ENCODE peak calls at places on chromosomes 7 and 10, in seven cellular contexts. One of them, this sample, is unnamed.

GRCh38 chr10:49109669-49110335 is 5.5 kb downstream of the VSTM4 start:
- DNase-seq in sigmoid colon: peak; percentile 87
- DNase-seq in AG04449: no peak
- DNase-seq in Karpas-422: no peak
- DNase-seq in GM12865: no peak
- DNase-seq in activated CD4-positive, alpha-beta T cell treated with anti-CD3 and anti-CD28 coated beads for 36 hours: no peak
- DNase-seq in mesothelial cell of epicardium: peak; percentile 35
- DNase-seq in this sample: no peak

GRCh38 chr7:946256-946996 is 8.1 kb downstream of the ADAP1 start:
- DNase-seq in sigmoid colon: peak; percentile 53
- DNase-seq in AG04449: no peak
- DNase-seq in Karpas-422: no peak
- DNase-seq in GM12865: no peak
- DNase-seq in activated CD4-positive, alpha-beta T cell treated with anti-CD3 and anti-CD28 coated beads for 36 hours: no peak
- DNase-seq in mesothelial cell of epicardium: no peak
- DNase-seq in this sample: no peak

GRCh38 chr7:56105508-56105907 is 768 bp downstream of the CHCHD2 start:
- DNase-seq in sigmoid colon: no peak
- DNase-seq in AG04449: peak; percentile 41
- DNase-seq in Karpas-422: peak; percentile 70
- DNase-seq in GM12865: peak; percentile 69
- DNase-seq in activated CD4-positive, alpha-beta T cell treated with anti-CD3 and anti-CD28 coated beads for 36 hours: peak; percentile 56
- DNase-seq in mesothelial cell of epicardium: no peak
- DNase-seq in this sample: no peak

GRCh38 chr10:110774069-110775021 is 97.4 kb upstream of the PDCD4 start:
- DNase-seq in sigmoid colon: no peak
- DNase-seq in AG04449: peak; percentile 9
- DNase-seq in Karpas-422: no peak
- DNase-seq in GM12865: peak; percentile 96
- DNase-seq in activated CD4-positive, alpha-beta T cell treated with anti-CD3 and anti-CD28 coated beads for 36 hours: peak; percentile 67
- DNase-seq in mesothelial cell of epicardium: no peak
- DNase-seq in this sample: no peak

GRCh38 chr10:34341473-34341872 is 473.6 kb downstream of the PARD3 start:
- DNase-seq in sigmoid colon: no peak
- DNase-seq in AG04449: no peak
- DNase-seq in Karpas-422: no peak
- DNase-seq in GM12865: no peak
- DNase-seq in activated CD4-positive, alpha-beta T cell treated with anti-CD3 and anti-CD28 coated beads for 36 hours: no peak
- DNase-seq in mesothelial cell of epicardium: no peak
- DNase-seq in this sample: no peak

GRCh38 chr10:116211682-116212081 is 61.3 kb downstream of the GFRA1 start:
- DNase-seq in sigmoid colon: no peak
- DNase-seq in AG04449: peak; percentile 83
- DNase-seq in Karpas-422: no peak
- DNase-seq in GM12865: no peak
- DNase-seq in activated CD4-positive, alpha-beta T cell treated with anti-CD3 and anti-CD28 coated beads for 36 hours: no peak
- DNase-seq in mesothelial cell of epicardium: no peak
- DNase-seq in this sample: no peak

GRCh38 chr7:2971914-2972530 is 71.6 kb downstream of the CARD11 start:
- DNase-seq in sigmoid colon: peak; percentile 26
- DNase-seq in AG04449: no peak
- DNase-seq in Karpas-422: no peak
- DNase-seq in GM12865: peak; percentile 74
- DNase-seq in activated CD4-positive, alpha-beta T cell treated with anti-CD3 and anti-CD28 coated beads for 36 hours: no peak
- DNase-seq in mesothelial cell of epicardium: peak; percentile 9
- DNase-seq in this sample: no peak

GRCh38 chr10:63105811-63106755 is 27.0 kb upstream of the NRBF2 start:
- DNase-seq in sigmoid colon: no peak
- DNase-seq in AG04449: no peak
- DNase-seq in Karpas-422: no peak
- DNase-seq in GM12865: no peak
- DNase-seq in activated CD4-positive, alpha-beta T cell treated with anti-CD3 and anti-CD28 coated beads for 36 hours: no peak
- DNase-seq in mesothelial cell of epicardium: no peak
- DNase-seq in this sample: no peak

GRCh38 chr10:29386347-29386999 is 97.6 kb downstream of the LYZL1 start:
- DNase-seq in sigmoid colon: no peak
- DNase-seq in AG04449: no peak
- DNase-seq in Karpas-422: peak; percentile 61
- DNase-seq in GM12865: peak; percentile 54
- DNase-seq in activated CD4-positive, alpha-beta T cell treated with anti-CD3 and anti-CD28 coated beads for 36 hours: peak; percentile 33
- DNase-seq in mesothelial cell of epicardium: no peak
- DNase-seq in this sample: no peak

GRCh38 chr10:71285180-71285545 is 33.9 kb upstream of the SLC29A3 start:
- DNase-seq in sigmoid colon: no peak
- DNase-seq in AG04449: no peak
- DNase-seq in Karpas-422: peak; percentile 76
- DNase-seq in GM12865: peak; percentile 42
- DNase-seq in activated CD4-positive, alpha-beta T cell treated with anti-CD3 and anti-CD28 coated beads for 36 hours: peak; percentile 60
- DNase-seq in mesothelial cell of epicardium: peak; percentile 69
- DNase-seq in this sample: no peak

GRCh38 chr7:70229242-70229641 is 631.0 kb downstream of the AUTS2 start:
- DNase-seq in sigmoid colon: no peak
- DNase-seq in AG04449: no peak
- DNase-seq in Karpas-422: no peak
- DNase-seq in GM12865: no peak
- DNase-seq in activated CD4-positive, alpha-beta T cell treated with anti-CD3 and anti-CD28 coated beads for 36 hours: no peak
- DNase-seq in mesothelial cell of epicardium: no peak
- DNase-seq in this sample: peak; percentile 1

GRCh38 chr10:2232479-2232878 is 495.2 kb upstream of the ADARB2 start:
- DNase-seq in sigmoid colon: no peak
- DNase-seq in AG04449: no peak
- DNase-seq in Karpas-422: no peak
- DNase-seq in GM12865: no peak
- DNase-seq in activated CD4-positive, alpha-beta T cell treated with anti-CD3 and anti-CD28 coated beads for 36 hours: no peak
- DNase-seq in mesothelial cell of epicardium: no peak
- DNase-seq in this sample: no peak

GRCh38 chr7:36119005-36119711 is 33.9 kb upstream of the EEPD1 start:
- DNase-seq in sigmoid colon: no peak
- DNase-seq in AG04449: peak; percentile 94
- DNase-seq in Karpas-422: no peak
- DNase-seq in GM12865: no peak
- DNase-seq in activated CD4-positive, alpha-beta T cell treated with anti-CD3 and anti-CD28 coated beads for 36 hours: no peak
- DNase-seq in mesothelial cell of epicardium: no peak
- DNase-seq in this sample: peak; percentile 54

GRCh38 chr7:14023838-14024237 is 34.4 kb upstream of the ETV1 start:
- DNase-seq in sigmoid colon: no peak
- DNase-seq in AG04449: no peak
- DNase-seq in Karpas-422: no peak
- DNase-seq in GM12865: no peak
- DNase-seq in activated CD4-positive, alpha-beta T cell treated with anti-CD3 and anti-CD28 coated beads for 36 hours: no peak
- DNase-seq in mesothelial cell of epicardium: no peak
- DNase-seq in this sample: no peak

GRCh38 chr7:45434404-45434803 is 139.8 kb upstream of the ADCY1 start:
- DNase-seq in sigmoid colon: no peak
- DNase-seq in AG04449: no peak
- DNase-seq in Karpas-422: no peak
- DNase-seq in GM12865: no peak
- DNase-seq in activated CD4-positive, alpha-beta T cell treated with anti-CD3 and anti-CD28 coated beads for 36 hours: no peak
- DNase-seq in mesothelial cell of epicardium: no peak
- DNase-seq in this sample: no peak

GRCh38 chr7:123715198-123715597 is 33.6 kb downstream of the WASL start:
- DNase-seq in sigmoid colon: no peak
- DNase-seq in AG04449: no peak
- DNase-seq in Karpas-422: no peak
- DNase-seq in GM12865: no peak
- DNase-seq in activated CD4-positive, alpha-beta T cell treated with anti-CD3 and anti-CD28 coated beads for 36 hours: no peak
- DNase-seq in mesothelial cell of epicardium: no peak
- DNase-seq in this sample: no peak

GRCh38 chr7:835491-836401 is 3.5 kb downstream of the SUN1 start:
- DNase-seq in sigmoid colon: no peak
- DNase-seq in AG04449: no peak
- DNase-seq in Karpas-422: peak; percentile 53
- DNase-seq in GM12865: peak; percentile 60
- DNase-seq in activated CD4-positive, alpha-beta T cell treated with anti-CD3 and anti-CD28 coated beads for 36 hours: no peak
- DNase-seq in mesothelial cell of epicardium: no peak
- DNase-seq in this sample: no peak

GRCh38 chr10:50224330-50224952 is 26.9 kb downstream of the ASAH2 start:
- DNase-seq in sigmoid colon: no peak
- DNase-seq in AG04449: peak; percentile 23
- DNase-seq in Karpas-422: peak; percentile 83
- DNase-seq in GM12865: peak; percentile 80
- DNase-seq in activated CD4-positive, alpha-beta T cell treated with anti-CD3 and anti-CD28 coated beads for 36 hours: peak; percentile 46
- DNase-seq in mesothelial cell of epicardium: no peak
- DNase-seq in this sample: peak; percentile 61

GRCh38 chr7:30225863-30226361 is 58.5 kb upstream of the ZNRF2 start:
- DNase-seq in sigmoid colon: peak; percentile 83
- DNase-seq in AG04449: no peak
- DNase-seq in Karpas-422: peak; percentile 93
- DNase-seq in GM12865: peak; percentile 83
- DNase-seq in activated CD4-positive, alpha-beta T cell treated with anti-CD3 and anti-CD28 coated beads for 36 hours: peak; percentile 30
- DNase-seq in mesothelial cell of epicardium: no peak
- DNase-seq in this sample: peak; percentile 79

GRCh38 chr7:73602721-73603651 is 21.3 kb downstream of the MLXIPL start:
- DNase-seq in sigmoid colon: no peak
- DNase-seq in AG04449: no peak
- DNase-seq in Karpas-422: no peak
- DNase-seq in GM12865: no peak
- DNase-seq in activated CD4-positive, alpha-beta T cell treated with anti-CD3 and anti-CD28 coated beads for 36 hours: no peak
- DNase-seq in mesothelial cell of epicardium: no peak
- DNase-seq in this sample: no peak

GRCh38 chr7:2157473-2158279 is 75.1 kb downstream of the MAD1L1 start:
- DNase-seq in sigmoid colon: peak; percentile 93
- DNase-seq in AG04449: peak; percentile 71
- DNase-seq in Karpas-422: no peak
- DNase-seq in GM12865: no peak
- DNase-seq in activated CD4-positive, alpha-beta T cell treated with anti-CD3 and anti-CD28 coated beads for 36 hours: no peak
- DNase-seq in mesothelial cell of epicardium: no peak
- DNase-seq in this sample: peak; percentile 97

GRCh38 chr7:35691827-35692307 is 3.1 kb downstream of the HERPUD2 start:
- DNase-seq in sigmoid colon: no peak
- DNase-seq in AG04449: no peak
- DNase-seq in Karpas-422: peak; percentile 38
- DNase-seq in GM12865: peak; percentile 54
- DNase-seq in activated CD4-positive, alpha-beta T cell treated with anti-CD3 and anti-CD28 coated beads for 36 hours: peak; percentile 61
- DNase-seq in mesothelial cell of epicardium: no peak
- DNase-seq in this sample: no peak

GRCh38 chr10:51073461-51074237 is 638 bp upstream of the PRKG1 start:
- DNase-seq in sigmoid colon: peak; percentile 78
- DNase-seq in AG04449: no peak
- DNase-seq in Karpas-422: no peak
- DNase-seq in GM12865: no peak
- DNase-seq in activated CD4-positive, alpha-beta T cell treated with anti-CD3 and anti-CD28 coated beads for 36 hours: peak; percentile 19
- DNase-seq in mesothelial cell of epicardium: peak; percentile 60
- DNase-seq in this sample: no peak

GRCh38 chr10:69500864-69501468 is 49.7 kb downstream of the TSPAN15 start:
- DNase-seq in sigmoid colon: peak; percentile 53
- DNase-seq in AG04449: no peak
- DNase-seq in Karpas-422: no peak
- DNase-seq in GM12865: no peak
- DNase-seq in activated CD4-positive, alpha-beta T cell treated with anti-CD3 and anti-CD28 coated beads for 36 hours: no peak
- DNase-seq in mesothelial cell of epicardium: no peak
- DNase-seq in this sample: no peak

GRCh38 chr10:4354382-4354812 is 471.6 kb upstream of the AKR1E2 start:
- DNase-seq in sigmoid colon: no peak
- DNase-seq in AG04449: no peak
- DNase-seq in Karpas-422: no peak
- DNase-seq in GM12865: no peak
- DNase-seq in activated CD4-positive, alpha-beta T cell treated with anti-CD3 and anti-CD28 coated beads for 36 hours: no peak
- DNase-seq in mesothelial cell of epicardium: no peak
- DNase-seq in this sample: peak; percentile 4

GRCh38 chr10:29157321-29157720 is 131.5 kb upstream of the LYZL1 start:
- DNase-seq in sigmoid colon: no peak
- DNase-seq in AG04449: no peak
- DNase-seq in Karpas-422: no peak
- DNase-seq in GM12865: no peak
- DNase-seq in activated CD4-positive, alpha-beta T cell treated with anti-CD3 and anti-CD28 coated beads for 36 hours: no peak
- DNase-seq in mesothelial cell of epicardium: no peak
- DNase-seq in this sample: no peak

GRCh38 chr10:63137306-63137705 is 4.2 kb downstream of the NRBF2 start:
- DNase-seq in sigmoid colon: no peak
- DNase-seq in AG04449: no peak
- DNase-seq in Karpas-422: no peak
- DNase-seq in GM12865: peak; percentile 33
- DNase-seq in activated CD4-positive, alpha-beta T cell treated with anti-CD3 and anti-CD28 coated beads for 36 hours: no peak
- DNase-seq in mesothelial cell of epicardium: no peak
- DNase-seq in this sample: no peak

GRCh38 chr7:45215611-45216062 is 58.0 kb downstream of the RAMP3 start:
- DNase-seq in sigmoid colon: no peak
- DNase-seq in AG04449: no peak
- DNase-seq in Karpas-422: no peak
- DNase-seq in GM12865: no peak
- DNase-seq in activated CD4-positive, alpha-beta T cell treated with anti-CD3 and anti-CD28 coated beads for 36 hours: no peak
- DNase-seq in mesothelial cell of epicardium: no peak
- DNase-seq in this sample: no peak

GRCh38 chr7:74481458-74482324 is 28.0 kb downstream of the GTF2IRD1 start:
- DNase-seq in sigmoid colon: no peak
- DNase-seq in AG04449: no peak
- DNase-seq in Karpas-422: no peak
- DNase-seq in GM12865: no peak
- DNase-seq in activated CD4-positive, alpha-beta T cell treated with anti-CD3 and anti-CD28 coated beads for 36 hours: no peak
- DNase-seq in mesothelial cell of epicardium: no peak
- DNase-seq in this sample: no peak

GRCh38 chr10:30527623-30528426 is 93.8 kb downstream of the MAP3K8 start:
- DNase-seq in sigmoid colon: peak; percentile 10
- DNase-seq in AG04449: no peak
- DNase-seq in Karpas-422: no peak
- DNase-seq in GM12865: peak; percentile 48
- DNase-seq in activated CD4-positive, alpha-beta T cell treated with anti-CD3 and anti-CD28 coated beads for 36 hours: no peak
- DNase-seq in mesothelial cell of epicardium: no peak
- DNase-seq in this sample: no peak

GRCh38 chr10:46240684-46241565 is 45.9 kb upstream of the ANTXRL start:
- DNase-seq in sigmoid colon: no peak
- DNase-seq in AG04449: no peak
- DNase-seq in Karpas-422: no peak
- DNase-seq in GM12865: peak; percentile 18
- DNase-seq in activated CD4-positive, alpha-beta T cell treated with anti-CD3 and anti-CD28 coated beads for 36 hours: no peak
- DNase-seq in mesothelial cell of epicardium: no peak
- DNase-seq in this sample: no peak

This sample was measured in DMS153.